ENCODE peak calls at places on chromosome 7, in four cellular contexts. L is GM12878, D is HL-60, O is K562. U is an unnamed sample.

GRCh38 chr7:140541513-140542192 is 62.3 kb upstream of the MKRN1 start:
- DNase-seq in L (no peak), D (no peak), O (peak; percentile 58), U (no peak)

GRCh38 chr7:155792315-155792960 is 19.8 kb downstream of the SHH start:
- DNase-seq in L (no peak), D (no peak), O (no peak), U (no peak)

GRCh38 chr7:131071786-131072504 is 255.7 kb upstream of the MKLN1 start:
- DNase-seq in L (no peak), D (peak; percentile 23), O (peak; percentile 61), U (no peak)

GRCh38 chr7:26156454-26157365 is 4.7 kb downstream of the NFE2L3 start:
- DNase-seq in L (peak; percentile 84), D (no peak), O (no peak), U (no peak)

GRCh38 chr7:7857143-7857583 is 111.4 kb upstream of the GLCCI1 start:
- DNase-seq in L (no peak), D (no peak), O (no peak), U (no peak)

GRCh38 chr7:5300366-5300765 is 17.6 kb downstream of the SLC29A4 start:
- DNase-seq in L (no peak), D (no peak), O (no peak), U (no peak)

GRCh38 chr7:105353752-105354328 is 34.9 kb downstream of the SRPK2 start:
- DNase-seq in L (no peak), D (peak; percentile 81), O (peak; percentile 44), U (no peak)

GRCh38 chr7:143372070-143372469 is 9.1 kb upstream of the ZYX start:
- DNase-seq in L (no peak), D (peak; percentile 92), O (no peak), U (no peak)

GRCh38 chr7:78704504-78704903 is 749.0 kb downstream of the MAGI2 start:
- DNase-seq in L (no peak), D (no peak), O (no peak), U (no peak)

GRCh38 chr7:101121996-101122932 is 4.6 kb upstream of the SERPINE1 start:
- DNase-seq in L (no peak), D (no peak), O (no peak), U (no peak)

GRCh38 chr7:46511442-46512215 is 590.6 kb upstream of the IGFBP3 start:
- DNase-seq in L (no peak), D (no peak), O (no peak), U (no peak)

GRCh38 chr7:123460616-123461015 is 73.8 kb downstream of the IQUB start:
- DNase-seq in L (no peak), D (no peak), O (no peak), U (no peak)

GRCh38 chr7:124779194-124779593 is 13.6 kb upstream of the GPR37 start:
- DNase-seq in L (no peak), D (no peak), O (no peak), U (no peak)

GRCh38 chr7:24718431-24718831 is 38.8 kb downstream of the GSDME start:
- DNase-seq in L (no peak), D (no peak), O (no peak), U (no peak)

GRCh38 chr7:153381275-153382119 is 621.9 kb downstream of the ACTR3B start:
- DNase-seq in L (no peak), D (peak; percentile 28), O (peak; percentile 85), U (peak; percentile 37)

GRCh38 chr7:80411621-80412020 is 100.2 kb downstream of the GNAT3 start:
- DNase-seq in L (no peak), D (no peak), O (no peak), U (no peak)

GRCh38 chr7:112395893-112396292 is 54.4 kb upstream of the IFRD1 start:
- DNase-seq in L (no peak), D (no peak), O (no peak), U (no peak)

GRCh38 chr7:81013036-81013435 is 94.2 kb upstream of the SEMA3C start:
- DNase-seq in L (no peak), D (no peak), O (no peak), U (no peak)

GRCh38 chr7:11625669-11626068 is 206.3 kb downstream of the THSD7A start:
- DNase-seq in L (no peak), D (no peak), O (no peak), U (no peak)

GRCh38 chr7:27198871-27199801 is 755 bp downstream of the HOXA13 start:
- DNase-seq in L (no peak), D (no peak), O (no peak), U (no peak)

GRCh38 chr7:5766321-5766761 is 15.1 kb downstream of the RNF216 start:
- DNase-seq in L (no peak), D (no peak), O (no peak), U (no peak)

GRCh38 chr7:29265208-29265923 is 70.8 kb downstream of the CHN2 start:
- DNase-seq in L (no peak), D (no peak), O (no peak), U (no peak)

GRCh38 chr7:91266931-91267557 is 2.8 kb downstream of the FZD1 start:
- DNase-seq in L (no peak), D (no peak), O (no peak), U (no peak)

GRCh38 chr7:116228241-116228640 is 17.9 kb downstream of the TES start:
- DNase-seq in L (no peak), D (no peak), O (no peak), U (no peak)
- TF ChIP-seq POLR2AphosphoS5 in L (no peak), D (no peak), O (no peak), U (no peak)

DNA sequence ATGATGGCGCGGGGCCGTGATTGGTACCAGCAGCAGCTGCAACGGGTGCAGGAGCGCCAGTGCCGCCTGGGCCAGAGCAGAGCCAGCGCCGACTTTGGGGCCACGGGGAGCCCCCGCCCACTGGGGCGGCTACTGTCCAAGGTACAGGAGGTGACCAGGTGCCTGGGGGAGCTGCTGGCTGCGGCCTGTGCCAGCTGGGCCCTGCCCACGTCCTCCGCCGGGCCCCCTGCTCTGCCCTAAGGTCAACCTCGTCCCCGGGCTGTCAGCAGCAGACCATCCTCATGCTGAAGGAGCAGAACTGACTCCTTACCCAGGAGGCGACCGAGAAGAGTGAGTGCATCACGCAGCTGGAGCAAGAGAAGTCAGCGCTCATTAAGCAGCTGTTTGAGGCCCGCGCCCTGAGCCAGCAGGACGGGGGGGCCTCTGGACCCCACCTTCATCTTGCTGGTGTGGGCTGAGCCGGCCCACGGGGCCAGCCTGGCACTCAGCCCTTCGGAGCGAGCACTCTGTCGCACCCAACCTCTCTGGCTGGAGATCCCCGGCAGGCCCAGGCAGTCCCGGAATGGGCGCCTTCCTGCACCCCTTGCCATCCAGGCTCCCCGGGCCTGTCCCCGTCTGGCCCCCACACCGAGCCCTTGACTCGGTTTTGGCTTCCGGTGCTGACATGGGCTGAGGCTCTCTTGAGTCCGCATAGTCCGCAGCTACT is 24.6 kb upstream of the ZNF716 start:
- DNase-seq in L (no peak), D (no peak), O (no peak), U (no peak)
- TF ChIP-seq SPI1 in L (no peak), D (no peak), O (no peak), U (no peak)

GRCh38 chr7:151249732-151250072 is 1.2 kb upstream of the SMARCD3 start:
- DNase-seq in L (no peak), D (no peak), O (peak; percentile 59), U (no peak)
- TF ChIP-seq POLR2AphosphoS5 in L (no peak), D (no peak), O (no peak), U (no peak)

DNA sequence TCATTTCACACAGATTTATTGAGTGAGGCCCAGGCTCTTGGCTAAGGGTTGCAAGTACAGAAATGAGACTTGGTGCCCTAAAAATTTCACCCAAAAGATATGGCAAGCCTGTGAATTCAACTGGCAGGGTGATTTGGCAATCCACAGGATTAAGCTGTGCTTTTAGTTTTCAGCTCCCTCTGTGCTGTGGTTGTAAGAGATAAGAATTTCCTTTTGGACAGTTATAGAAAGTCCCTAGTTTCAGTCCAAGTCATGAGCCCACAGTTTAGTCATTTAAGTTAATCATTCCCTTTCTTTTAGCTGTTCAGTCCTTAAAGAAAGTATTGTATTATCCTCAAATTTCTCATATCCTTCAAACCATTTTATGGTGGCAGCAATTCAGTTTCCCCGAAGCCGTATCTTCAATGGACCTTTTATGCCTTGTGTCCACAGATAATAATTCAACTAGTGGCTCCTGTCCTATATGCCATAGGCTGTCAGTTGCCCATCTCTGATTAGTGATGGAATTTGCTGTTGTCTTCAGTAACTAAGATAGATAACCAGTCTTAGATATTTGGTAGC is 73.4 kb upstream of the NAMPT start:
- DNase-seq in L (no peak), D (no peak), O (no peak), U (no peak)
- TF ChIP-seq SPI1 in L (no peak), D (no peak), O (no peak), U (no peak)

GRCh38 chr7:151461942-151462230 is 21.9 kb upstream of the CRYGN start:
- DNase-seq in L (no peak), D (no peak), O (no peak), U (no peak)

GRCh38 chr7:151460474-151460855 is 20.5 kb upstream of the CRYGN start:
- DNase-seq in L (no peak), D (no peak), O (no peak), U (no peak)

GRCh38 chr7:151457534-151457933 is 17.6 kb upstream of the CRYGN start:
- DNase-seq in L (no peak), D (no peak), O (no peak), U (no peak)

GRCh38 chr7:151461096-151461941 is 21.4 kb upstream of the CRYGN start:
- DNase-seq in L (no peak), D (no peak), O (no peak), U (no peak)

DNA sequence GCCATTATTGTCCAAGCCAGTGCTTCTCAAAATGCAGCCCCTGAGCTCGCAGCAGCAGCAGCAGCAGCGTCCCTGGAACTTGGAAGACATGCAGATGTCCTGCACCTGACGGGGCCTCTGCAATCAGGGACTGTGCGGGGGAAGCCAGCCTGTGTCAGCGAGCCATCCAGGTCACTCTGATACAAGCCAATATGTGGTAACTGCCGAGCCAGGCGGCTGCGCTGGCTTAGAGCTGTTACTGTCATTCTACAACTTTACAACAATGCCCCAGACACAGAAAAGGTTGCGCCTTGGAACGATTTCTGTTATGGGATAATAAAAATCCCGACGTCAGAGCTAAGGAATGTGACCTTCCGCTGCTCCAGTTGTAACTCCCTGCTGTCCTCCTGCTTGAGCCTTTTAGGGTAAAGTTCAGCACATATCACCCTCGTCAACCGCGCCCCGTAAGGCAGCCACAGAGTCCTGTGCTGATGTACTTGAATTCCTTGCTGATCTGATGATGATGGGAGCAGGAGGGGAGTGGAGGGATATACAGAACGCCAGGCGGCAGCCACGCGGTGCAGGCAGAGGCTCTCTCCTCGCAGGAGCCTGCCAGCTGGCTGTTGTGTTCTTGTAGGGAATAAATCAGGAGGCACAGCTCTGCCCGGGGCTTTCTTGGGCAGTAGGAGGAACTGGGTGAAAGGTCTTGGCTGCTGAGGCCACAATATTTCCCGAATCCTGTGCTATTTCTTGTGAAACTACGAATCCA is 20.0 kb upstream of the CRYGN start:
- DNase-seq in L (no peak), D (no peak), O (no peak), U (no peak)
- TF ChIP-seq POLR2AphosphoS5 in L (no peak), D (no peak), O (no peak), U (no peak)

GRCh38 chr7:109945820-109946518 is 1145.0 kb upstream of the LRRN3 start:
- DNase-seq in L (no peak), D (no peak), O (no peak), U (no peak)
- TF ChIP-seq SPI1 in L (no peak), D (no peak), O (no peak), U (no peak)